ENCODE peak calls at places on chromosome 3, in nine cellular contexts. One of them, this sample, is unnamed.

GRCh38 chr3:38016410-38016809 is 13.0 kb downstream of the PLCD1 start:
- DNase-seq in PC-3: no peak
- DNase-seq in lower leg skin: no peak
- DNase-seq in epithelial cell of esophagus: no peak
- DNase-seq in cardiac muscle cell: no peak
- DNase-seq in bronchial epithelial cell: no peak
- DNase-seq in sigmoid colon: peak
- DNase-seq in uterus: no peak
- DNase-seq in fibroblast of mammary gland: no peak
- DNase-seq in this sample: no peak

GRCh38 chr3:100556656-100557310 is 52.6 kb upstream of the ADGRG7 start:
- DNase-seq in PC-3: peak
- DNase-seq in uterus: no peak
- DNase-seq in cardiac muscle cell: no peak
- DNase-seq in sigmoid colon: no peak
- DNase-seq in lower leg skin: no peak
- DNase-seq in bronchial epithelial cell: peak
- DNase-seq in fibroblast of mammary gland: peak
- DNase-seq in epithelial cell of esophagus: peak
- DNase-seq in this sample: no peak

GRCh38 chr3:185175370-185175987 is 22.6 kb upstream of the C3orf70 start:
- DNase-seq in sigmoid colon: peak
- DNase-seq in uterus: no peak
- DNase-seq in fibroblast of mammary gland: no peak
- DNase-seq in lower leg skin: no peak
- DNase-seq in epithelial cell of esophagus: peak
- DNase-seq in cardiac muscle cell: peak
- DNase-seq in bronchial epithelial cell: no peak
- DNase-seq in PC-3: no peak
- DNase-seq in this sample: no peak

GRCh38 chr3:178849220-178849910 is 222.2 kb downstream of the ZMAT3 start:
- DNase-seq in bronchial epithelial cell: no peak
- DNase-seq in cardiac muscle cell: no peak
- DNase-seq in epithelial cell of esophagus: no peak
- DNase-seq in sigmoid colon: no peak
- DNase-seq in lower leg skin: no peak
- DNase-seq in PC-3: no peak
- DNase-seq in fibroblast of mammary gland: no peak
- DNase-seq in uterus: no peak
- DNase-seq in this sample: no peak

GRCh38 chr3:188233320-188233719 is 79.4 kb downstream of the LPP start:
- DNase-seq in lower leg skin: no peak
- DNase-seq in sigmoid colon: no peak
- DNase-seq in epithelial cell of esophagus: peak
- DNase-seq in cardiac muscle cell: no peak
- DNase-seq in fibroblast of mammary gland: peak
- DNase-seq in PC-3: peak
- DNase-seq in uterus: peak
- DNase-seq in bronchial epithelial cell: peak
- DNase-seq in this sample: no peak

GRCh38 chr3:168066882-168067281 is 28.8 kb downstream of the GOLIM4 start:
- DNase-seq in fibroblast of mammary gland: no peak
- DNase-seq in bronchial epithelial cell: no peak
- DNase-seq in PC-3: no peak
- DNase-seq in lower leg skin: no peak
- DNase-seq in uterus: no peak
- DNase-seq in sigmoid colon: no peak
- DNase-seq in epithelial cell of esophagus: no peak
- DNase-seq in cardiac muscle cell: no peak
- DNase-seq in this sample: no peak

GRCh38 chr3:11238057-11238456 is 34.1 kb upstream of the ATG7 start:
- DNase-seq in PC-3: peak
- DNase-seq in lower leg skin: no peak
- DNase-seq in cardiac muscle cell: no peak
- DNase-seq in sigmoid colon: no peak
- DNase-seq in bronchial epithelial cell: peak
- DNase-seq in epithelial cell of esophagus: peak
- DNase-seq in fibroblast of mammary gland: peak
- DNase-seq in uterus: no peak
- DNase-seq in this sample: no peak

GRCh38 chr3:126963261-126964190 is 19.4 kb upstream of the PLXNA1 start:
- DNase-seq in PC-3: no peak
- DNase-seq in uterus: no peak
- DNase-seq in bronchial epithelial cell: no peak
- DNase-seq in fibroblast of mammary gland: no peak
- DNase-seq in epithelial cell of esophagus: no peak
- DNase-seq in lower leg skin: peak
- DNase-seq in sigmoid colon: peak
- DNase-seq in cardiac muscle cell: no peak
- DNase-seq in this sample: no peak

GRCh38 chr3:43190682-43191081 is 84.8 kb upstream of the POMGNT2 start:
- DNase-seq in bronchial epithelial cell: peak
- DNase-seq in sigmoid colon: no peak
- DNase-seq in uterus: no peak
- DNase-seq in fibroblast of mammary gland: peak
- DNase-seq in lower leg skin: no peak
- DNase-seq in PC-3: peak
- DNase-seq in epithelial cell of esophagus: peak
- DNase-seq in cardiac muscle cell: no peak
- DNase-seq in this sample: no peak

GRCh38 chr3:42707620-42708355 is 5.2 kb upstream of the HHATL start:
- DNase-seq in cardiac muscle cell: no peak
- DNase-seq in fibroblast of mammary gland: no peak
- DNase-seq in lower leg skin: no peak
- DNase-seq in epithelial cell of esophagus: no peak
- DNase-seq in uterus: no peak
- DNase-seq in PC-3: no peak
- DNase-seq in bronchial epithelial cell: no peak
- DNase-seq in sigmoid colon: peak
- DNase-seq in this sample: no peak

GRCh38 chr3:23877324-23877980 is 39.3 kb downstream of the NKIRAS1 start:
- DNase-seq in fibroblast of mammary gland: peak
- DNase-seq in epithelial cell of esophagus: peak
- DNase-seq in lower leg skin: no peak
- DNase-seq in sigmoid colon: no peak
- DNase-seq in cardiac muscle cell: no peak
- DNase-seq in uterus: peak
- DNase-seq in PC-3: peak
- DNase-seq in bronchial epithelial cell: peak
- DNase-seq in this sample: no peak

GRCh38 chr3:101758224-101758623 is 20.8 kb upstream of the NXPE3 start:
- DNase-seq in bronchial epithelial cell: no peak
- DNase-seq in sigmoid colon: no peak
- DNase-seq in uterus: no peak
- DNase-seq in epithelial cell of esophagus: no peak
- DNase-seq in lower leg skin: no peak
- DNase-seq in fibroblast of mammary gland: no peak
- DNase-seq in PC-3: no peak
- DNase-seq in cardiac muscle cell: no peak
- DNase-seq in this sample: no peak

GRCh38 chr3:64158334-64158733 is 66.9 kb downstream of the PRICKLE2 start:
- DNase-seq in cardiac muscle cell: no peak
- DNase-seq in sigmoid colon: no peak
- DNase-seq in epithelial cell of esophagus: peak
- DNase-seq in lower leg skin: peak
- DNase-seq in bronchial epithelial cell: peak
- DNase-seq in uterus: no peak
- DNase-seq in fibroblast of mammary gland: peak
- DNase-seq in PC-3: peak
- DNase-seq in this sample: no peak

GRCh38 chr3:35639251-35640185 is at the start of gene ARPP21:
- DNase-seq in sigmoid colon: peak
- DNase-seq in uterus: no peak
- DNase-seq in lower leg skin: no peak
- DNase-seq in fibroblast of mammary gland: peak
- DNase-seq in PC-3: peak
- DNase-seq in bronchial epithelial cell: no peak
- DNase-seq in epithelial cell of esophagus: no peak
- DNase-seq in cardiac muscle cell: peak
- DNase-seq in this sample: peak

GRCh38 chr3:106728315-106728821 is 648.9 kb upstream of the CCDC54 start:
- DNase-seq in cardiac muscle cell: no peak
- DNase-seq in bronchial epithelial cell: peak
- DNase-seq in PC-3: peak
- DNase-seq in sigmoid colon: no peak
- DNase-seq in uterus: no peak
- DNase-seq in epithelial cell of esophagus: peak
- DNase-seq in lower leg skin: no peak
- DNase-seq in fibroblast of mammary gland: peak
- DNase-seq in this sample: no peak

GRCh38 chr3:172313671-172314070 is 134.6 kb downstream of the GHSR start:
- DNase-seq in epithelial cell of esophagus: peak
- DNase-seq in PC-3: no peak
- DNase-seq in bronchial epithelial cell: peak
- DNase-seq in lower leg skin: no peak
- DNase-seq in fibroblast of mammary gland: no peak
- DNase-seq in cardiac muscle cell: peak
- DNase-seq in sigmoid colon: no peak
- DNase-seq in uterus: no peak
- DNase-seq in this sample: no peak

GRCh38 chr3:120404876-120405275 is 45.9 kb downstream of the FSTL1 start:
- DNase-seq in cardiac muscle cell: no peak
- DNase-seq in uterus: no peak
- DNase-seq in lower leg skin: no peak
- DNase-seq in sigmoid colon: no peak
- DNase-seq in PC-3: no peak
- DNase-seq in fibroblast of mammary gland: peak
- DNase-seq in bronchial epithelial cell: peak
- DNase-seq in epithelial cell of esophagus: no peak
- DNase-seq in this sample: no peak

GRCh38 chr3:98548544-98548943 is 16.8 kb downstream of the GPR15 start:
- DNase-seq in cardiac muscle cell: no peak
- DNase-seq in bronchial epithelial cell: no peak
- DNase-seq in uterus: no peak
- DNase-seq in epithelial cell of esophagus: no peak
- DNase-seq in PC-3: no peak
- DNase-seq in fibroblast of mammary gland: no peak
- DNase-seq in lower leg skin: no peak
- DNase-seq in sigmoid colon: no peak
- DNase-seq in this sample: no peak

GRCh38 chr3:71504250-71505036 is 79.1 kb downstream of the FOXP1 start:
- DNase-seq in sigmoid colon: no peak
- DNase-seq in PC-3: peak
- DNase-seq in bronchial epithelial cell: peak
- DNase-seq in cardiac muscle cell: no peak
- DNase-seq in lower leg skin: no peak
- DNase-seq in fibroblast of mammary gland: peak
- DNase-seq in uterus: no peak
- DNase-seq in epithelial cell of esophagus: peak
- DNase-seq in this sample: no peak

GRCh38 chr3:129611812-129612349 is 5.4 kb upstream of the PLXND1 start:
- DNase-seq in cardiac muscle cell: no peak
- DNase-seq in PC-3: no peak
- DNase-seq in epithelial cell of esophagus: no peak
- DNase-seq in uterus: no peak
- DNase-seq in fibroblast of mammary gland: no peak
- DNase-seq in lower leg skin: peak
- DNase-seq in bronchial epithelial cell: no peak
- DNase-seq in sigmoid colon: no peak
- DNase-seq in this sample: no peak

GRCh38 chr3:133410191-133410892 is 10.5 kb downstream of the BFSP2 start:
- DNase-seq in lower leg skin: no peak
- DNase-seq in fibroblast of mammary gland: no peak
- DNase-seq in uterus: no peak
- DNase-seq in cardiac muscle cell: peak
- DNase-seq in PC-3: no peak
- DNase-seq in sigmoid colon: no peak
- DNase-seq in bronchial epithelial cell: no peak
- DNase-seq in epithelial cell of esophagus: no peak
- DNase-seq in this sample: no peak
- TF ChIP-seq CTCF in lower leg skin: no peak
- TF ChIP-seq CTCF in fibroblast of mammary gland: no peak
- TF ChIP-seq CTCF in uterus: no peak
- TF ChIP-seq CTCF in cardiac muscle cell: no peak
- TF ChIP-seq CTCF in PC-3: no peak
- TF ChIP-seq CTCF in sigmoid colon: no peak
- TF ChIP-seq CTCF in bronchial epithelial cell: no peak
- TF ChIP-seq CTCF in epithelial cell of esophagus: no peak
- TF ChIP-seq CTCF in this sample: no peak

DNA sequence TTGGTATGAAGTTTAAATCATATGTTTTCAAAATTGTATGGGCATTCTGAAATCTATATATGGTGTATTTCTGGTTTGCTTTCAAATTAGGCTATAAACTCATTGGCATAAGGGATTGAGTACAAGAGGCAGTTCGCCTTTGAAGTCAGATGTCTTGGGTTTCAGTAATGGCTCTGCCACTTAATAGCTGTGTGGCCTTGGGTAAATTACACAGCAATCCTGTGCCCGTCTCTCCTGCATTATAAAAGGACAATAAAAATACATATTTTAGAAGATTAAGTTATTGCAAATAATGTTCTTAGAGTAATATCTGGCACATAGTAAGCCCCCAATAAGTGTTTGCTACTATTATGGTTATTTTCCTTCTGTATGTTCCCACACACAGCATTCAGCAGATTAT is 20.4 kb upstream of the STRIT1 start:
- DNase-seq in epithelial cell of esophagus: no peak
- DNase-seq in uterus: no peak
- DNase-seq in lower leg skin: no peak
- DNase-seq in fibroblast of mammary gland: no peak
- DNase-seq in PC-3: no peak
- DNase-seq in cardiac muscle cell: no peak
- DNase-seq in bronchial epithelial cell: no peak
- DNase-seq in sigmoid colon: no peak
- DNase-seq in this sample: no peak
- TF ChIP-seq CTCF in epithelial cell of esophagus: no peak
- TF ChIP-seq CTCF in uterus: no peak
- TF ChIP-seq CTCF in lower leg skin: no peak
- TF ChIP-seq CTCF in fibroblast of mammary gland: no peak
- TF ChIP-seq CTCF in PC-3: no peak
- TF ChIP-seq CTCF in cardiac muscle cell: no peak
- TF ChIP-seq CTCF in bronchial epithelial cell: no peak
- TF ChIP-seq CTCF in sigmoid colon: no peak
- TF ChIP-seq CTCF in this sample: no peak

GRCh38 chr3:67109651-67110204 is 111.6 kb downstream of the KBTBD8 start:
- DNase-seq in epithelial cell of esophagus: peak
- DNase-seq in lower leg skin: no peak
- DNase-seq in PC-3: peak
- DNase-seq in uterus: no peak
- DNase-seq in sigmoid colon: peak
- DNase-seq in fibroblast of mammary gland: peak
- DNase-seq in bronchial epithelial cell: peak
- DNase-seq in cardiac muscle cell: peak
- DNase-seq in this sample: no peak
- TF ChIP-seq CTCF in epithelial cell of esophagus: peak
- TF ChIP-seq CTCF in lower leg skin: no peak
- TF ChIP-seq CTCF in PC-3: peak
- TF ChIP-seq CTCF in uterus: no peak
- TF ChIP-seq CTCF in sigmoid colon: peak
- TF ChIP-seq CTCF in fibroblast of mammary gland: peak
- TF ChIP-seq CTCF in bronchial epithelial cell: peak
- TF ChIP-seq CTCF in cardiac muscle cell: peak
- TF ChIP-seq CTCF in this sample: peak

DNA sequence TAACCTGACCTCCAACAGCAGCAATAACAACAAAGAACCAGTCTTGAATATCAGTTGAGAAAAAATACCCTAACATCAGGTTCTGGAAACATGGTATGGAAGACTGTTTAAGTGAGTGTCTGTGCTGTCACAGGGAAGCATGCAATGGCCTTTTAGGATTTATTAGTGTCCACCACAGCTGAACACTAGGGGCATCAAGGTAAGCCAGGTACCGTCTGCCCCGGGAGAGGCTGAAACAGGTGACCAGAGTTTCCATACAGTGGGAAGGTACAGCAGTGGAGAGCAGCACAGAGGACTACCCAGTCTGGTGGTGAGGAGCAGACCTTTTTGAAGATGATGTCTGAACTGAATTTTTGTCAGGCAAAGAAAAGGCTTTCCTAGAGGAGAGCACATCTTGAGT is 18.4 kb downstream of the ZDHHC23 start:
- DNase-seq in bronchial epithelial cell: no peak
- DNase-seq in lower leg skin: no peak
- DNase-seq in cardiac muscle cell: no peak
- DNase-seq in epithelial cell of esophagus: no peak
- DNase-seq in uterus: no peak
- DNase-seq in fibroblast of mammary gland: no peak
- DNase-seq in sigmoid colon: no peak
- DNase-seq in PC-3: peak
- DNase-seq in this sample: no peak
- TF ChIP-seq CTCF in bronchial epithelial cell: no peak
- TF ChIP-seq CTCF in lower leg skin: no peak
- TF ChIP-seq CTCF in cardiac muscle cell: no peak
- TF ChIP-seq CTCF in epithelial cell of esophagus: no peak
- TF ChIP-seq CTCF in uterus: no peak
- TF ChIP-seq CTCF in fibroblast of mammary gland: no peak
- TF ChIP-seq CTCF in sigmoid colon: no peak
- TF ChIP-seq CTCF in PC-3: peak
- TF ChIP-seq CTCF in this sample: no peak

This sample was measured in type B pancreatic cell.